ENCODE peak calls at places on chromosomes 7 and 10, in nine cellular contexts. One of them, this sample, is unnamed.

GRCh38 chr7:131071786-131072504 is 255.7 kb upstream of the MKLN1 start:
- DNase-seq in EL: peak; percentile 20
- DNase-seq in IMR-90: peak; percentile 38
- DNase-seq in GM04504: no peak
- DNase-seq in hepatic stellate cell: peak; percentile 24
- DNase-seq in progenitor cell of endocrine pancreas: no peak
- DNase-seq in GM23338: peak; percentile 56
- DNase-seq in mammary epithelial cell: peak; percentile 72
- DNase-seq in posterior cingulate gyrus: no peak
- DNase-seq in this sample: no peak

GRCh38 chr10:17113346-17113745 is 16.3 kb downstream of the CUBN start:
- DNase-seq in EL: peak; percentile 89
- DNase-seq in IMR-90: no peak
- DNase-seq in GM04504: no peak
- DNase-seq in hepatic stellate cell: no peak
- DNase-seq in progenitor cell of endocrine pancreas: no peak
- DNase-seq in GM23338: no peak
- DNase-seq in mammary epithelial cell: peak; percentile 95
- DNase-seq in posterior cingulate gyrus: no peak
- DNase-seq in this sample: no peak

GRCh38 chr7:155851892-155852291 is 39.6 kb upstream of the SHH start:
- DNase-seq in EL: no peak
- DNase-seq in IMR-90: no peak
- DNase-seq in GM04504: no peak
- DNase-seq in hepatic stellate cell: no peak
- DNase-seq in progenitor cell of endocrine pancreas: no peak
- DNase-seq in GM23338: no peak
- DNase-seq in mammary epithelial cell: no peak
- DNase-seq in posterior cingulate gyrus: no peak
- DNase-seq in this sample: no peak

GRCh38 chr10:8048281-8049008 is 6.0 kb upstream of the GATA3 start:
- DNase-seq in EL: no peak
- DNase-seq in IMR-90: no peak
- DNase-seq in GM04504: no peak
- DNase-seq in hepatic stellate cell: no peak
- DNase-seq in progenitor cell of endocrine pancreas: no peak
- DNase-seq in GM23338: peak; percentile 27
- DNase-seq in mammary epithelial cell: no peak
- DNase-seq in posterior cingulate gyrus: peak; percentile 45
- DNase-seq in this sample: no peak

GRCh38 chr7:98137826-98138151 is 31.1 kb downstream of the LMTK2 start:
- DNase-seq in EL: no peak
- DNase-seq in IMR-90: no peak
- DNase-seq in GM04504: no peak
- DNase-seq in hepatic stellate cell: no peak
- DNase-seq in progenitor cell of endocrine pancreas: no peak
- DNase-seq in GM23338: no peak
- DNase-seq in mammary epithelial cell: no peak
- DNase-seq in posterior cingulate gyrus: no peak
- DNase-seq in this sample: no peak

GRCh38 chr7:50206521-50207250 is 97.8 kb upstream of the IKZF1 start:
- DNase-seq in EL: no peak
- DNase-seq in IMR-90: no peak
- DNase-seq in GM04504: no peak
- DNase-seq in hepatic stellate cell: no peak
- DNase-seq in progenitor cell of endocrine pancreas: no peak
- DNase-seq in GM23338: no peak
- DNase-seq in mammary epithelial cell: no peak
- DNase-seq in posterior cingulate gyrus: no peak
- DNase-seq in this sample: no peak

GRCh38 chr10:24851595-24851994 is 100.8 kb downstream of the PRTFDC1 start:
- DNase-seq in EL: no peak
- DNase-seq in IMR-90: peak; percentile 54
- DNase-seq in GM04504: no peak
- DNase-seq in hepatic stellate cell: no peak
- DNase-seq in progenitor cell of endocrine pancreas: no peak
- DNase-seq in GM23338: peak; percentile 35
- DNase-seq in mammary epithelial cell: no peak
- DNase-seq in posterior cingulate gyrus: no peak
- DNase-seq in this sample: peak; percentile 93

GRCh38 chr7:19290936-19291335 is 145.7 kb upstream of the FERD3L start:
- DNase-seq in EL: no peak
- DNase-seq in IMR-90: peak; percentile 3
- DNase-seq in GM04504: no peak
- DNase-seq in hepatic stellate cell: no peak
- DNase-seq in progenitor cell of endocrine pancreas: no peak
- DNase-seq in GM23338: no peak
- DNase-seq in mammary epithelial cell: no peak
- DNase-seq in posterior cingulate gyrus: no peak
- DNase-seq in this sample: no peak

GRCh38 chr10:68296833-68297232 is 35.0 kb upstream of the HNRNPH3 start:
- DNase-seq in EL: no peak
- DNase-seq in IMR-90: no peak
- DNase-seq in GM04504: peak; percentile 38
- DNase-seq in hepatic stellate cell: no peak
- DNase-seq in progenitor cell of endocrine pancreas: no peak
- DNase-seq in GM23338: no peak
- DNase-seq in mammary epithelial cell: no peak
- DNase-seq in posterior cingulate gyrus: no peak
- DNase-seq in this sample: no peak

GRCh38 chr7:2525931-2526630 is 6.5 kb downstream of the LFNG start:
- DNase-seq in EL: no peak
- DNase-seq in IMR-90: no peak
- DNase-seq in GM04504: no peak
- DNase-seq in hepatic stellate cell: no peak
- DNase-seq in progenitor cell of endocrine pancreas: no peak
- DNase-seq in GM23338: peak; percentile 42
- DNase-seq in mammary epithelial cell: no peak
- DNase-seq in posterior cingulate gyrus: no peak
- DNase-seq in this sample: peak; percentile 13

GRCh38 chr7:56287429-56288138 is 171.4 kb upstream of the NUPR2 start:
- DNase-seq in EL: no peak
- DNase-seq in IMR-90: no peak
- DNase-seq in GM04504: no peak
- DNase-seq in hepatic stellate cell: no peak
- DNase-seq in progenitor cell of endocrine pancreas: no peak
- DNase-seq in GM23338: no peak
- DNase-seq in mammary epithelial cell: peak; percentile 18
- DNase-seq in posterior cingulate gyrus: peak; percentile 88
- DNase-seq in this sample: no peak

GRCh38 chr10:51786684-51787035 is 87.3 kb upstream of the CSTF2T start:
- DNase-seq in EL: no peak
- DNase-seq in IMR-90: peak; percentile 45
- DNase-seq in GM04504: no peak
- DNase-seq in hepatic stellate cell: no peak
- DNase-seq in progenitor cell of endocrine pancreas: no peak
- DNase-seq in GM23338: no peak
- DNase-seq in mammary epithelial cell: no peak
- DNase-seq in posterior cingulate gyrus: no peak
- DNase-seq in this sample: no peak

GRCh38 chr10:29482591-29483421 is 152.0 kb downstream of the SVIL start:
- DNase-seq in EL: peak; percentile 73
- DNase-seq in IMR-90: peak; percentile 76
- DNase-seq in GM04504: no peak
- DNase-seq in hepatic stellate cell: peak; percentile 67
- DNase-seq in progenitor cell of endocrine pancreas: no peak
- DNase-seq in GM23338: peak; percentile 67
- DNase-seq in mammary epithelial cell: no peak
- DNase-seq in posterior cingulate gyrus: no peak
- DNase-seq in this sample: peak; percentile 44